ENCODE peak calls at places on chromosomes 12 and 14, in eight cellular contexts. O, Y, R, K, L, P, M and D are unnamed samples.

GRCh38 chr14:104734991-104735779 is 11.2 kb downstream of the ADSS1 start:
- DNase-seq in R (no peak), L (no peak), Y (peak; percentile 43), P (no peak), M (no peak), O (no peak), K (no peak), D (no peak)

GRCh38 chr12:52235001-52235760 is 2.1 kb downstream of the KRT7 start:
- DNase-seq in O (no peak), P (peak; percentile 24), Y (no peak), R (no peak), M (no peak), K (no peak), L (no peak), D (no peak)

GRCh38 chr12:82948462-82948861 is 261.8 kb downstream of the TMTC2 start:
- DNase-seq in M (no peak), O (no peak), P (no peak), K (no peak), R (no peak), Y (no peak), L (no peak), D (no peak)

GRCh38 chr12:102439391-102440108 is 40.8 kb downstream of the IGF1 start:
- DNase-seq in R (peak; percentile 26), L (no peak), O (no peak), M (no peak), P (no peak), Y (no peak), K (no peak), D (no peak)

GRCh38 chr12:89064780-89065179 is 287.5 kb downstream of the DUSP6 start:
- DNase-seq in O (peak; percentile 84), K (no peak), R (peak; percentile 66), M (no peak), L (no peak), Y (no peak), P (no peak), D (no peak)

GRCh38 chr12:92098594-92099370 is 46.9 kb downstream of the BTG1 start:
- DNase-seq in O (no peak), P (no peak), L (no peak), K (no peak), Y (no peak), R (no peak), M (no peak), D (no peak)

GRCh38 chr12:123519151-123520001 is 14.1 kb downstream of the RILPL1 start:
- DNase-seq in O (peak; percentile 14), M (no peak), R (peak; percentile 85), Y (peak; percentile 39), L (no peak), K (no peak), P (no peak), D (peak; percentile 25)

GRCh38 chr12:110780448-110780847 is 37.8 kb upstream of the PPP1CC start:
- DNase-seq in M (peak; percentile 10), O (no peak), K (no peak), L (peak; percentile 64), Y (no peak), P (no peak), R (no peak), D (peak; percentile 38)

GRCh38 chr14:83734431-83734830 is 1795.5 kb upstream of the FLRT2 start:
- DNase-seq in K (no peak), O (no peak), M (no peak), Y (no peak), R (no peak), L (no peak), P (no peak), D (no peak)

GRCh38 chr14:67943947-67944346 is 124.4 kb downstream of the RAD51B start:
- DNase-seq in R (peak; percentile 86), Y (peak; percentile 78), O (peak; percentile 66), L (peak; percentile 63), P (peak; percentile 38), K (peak; percentile 72), M (no peak), D (peak; percentile 40)

GRCh38 chr12:14278294-14278953 is 87.1 kb upstream of the ATF7IP start:
- DNase-seq in L (no peak), P (no peak), Y (no peak), K (no peak), M (no peak), R (no peak), O (no peak), D (no peak)

GRCh38 chr12:105570944-105571343 is 240.5 kb downstream of the C12orf75 start:
- DNase-seq in K (no peak), O (no peak), P (no peak), L (no peak), R (no peak), Y (no peak), M (no peak), D (no peak)

GRCh38 chr14:97025722-97026121 is 228.5 kb downstream of the VRK1 start:
- DNase-seq in P (no peak), R (no peak), Y (no peak), M (no peak), L (no peak), O (no peak), K (no peak), D (no peak)

GRCh38 chr12:6322352-6322751 is 11.9 kb downstream of the PLEKHG6 start:
- DNase-seq in M (no peak), Y (no peak), P (no peak), K (no peak), L (no peak), R (no peak), O (no peak), D (no peak)

GRCh38 chr12:11832100-11832499 is 182.6 kb downstream of the ETV6 start:
- DNase-seq in Y (no peak), L (no peak), M (no peak), R (peak; percentile 32), P (no peak), K (peak; percentile 16), O (no peak), D (no peak)

GRCh38 chr12:68175566-68176033 is 16.1 kb upstream of the IFNG start:
- DNase-seq in L (peak; percentile 74), M (peak; percentile 44), O (no peak), R (no peak), P (peak; percentile 67), Y (no peak), K (no peak), D (peak; percentile 71)